ENCODE peak calls at places on chromosomes 4 and X, in nine cellular contexts. M is lung, J is SK-N-SH, E is kidney, S is Karpas-422, R is substantia nigra, A is upper lobe of right lung, I is WERI-Rb-1, V is neuronal stem cell. W is an unnamed sample.

GRCh38 chrX:72142094-72142843 is 10.6 kb upstream of the RTL5 start:
- DNase-seq in M (no peak), J (peak), E (no peak), S (peak), R (peak), A (no peak), I (peak), V (peak), W (no peak)

GRCh38 chr4:170978990-170979389 is 834.2 kb upstream of the GALNTL6 start:
- DNase-seq in M (no peak), J (no peak), E (no peak), S (no peak), R (no peak), A (no peak), I (no peak), V (no peak), W (no peak)

GRCh38 chr4:38049545-38050170 is 89.5 kb downstream of the PTTG2 start:
- DNase-seq in M (no peak), J (no peak), E (no peak), S (no peak), R (no peak), A (no peak), I (no peak), V (no peak), W (no peak)

GRCh38 chr4:173152104-173152503 is 16.5 kb upstream of the GALNT7 start:
- DNase-seq in M (no peak), J (no peak), E (no peak), S (no peak), R (peak), A (no peak), I (no peak), V (no peak), W (no peak)

GRCh38 chr4:25914670-25915358 is 794 bp downstream of the SMIM20 start:
- DNase-seq in M (no peak), J (peak), E (no peak), S (no peak), R (no peak), A (no peak), I (peak), V (no peak), W (no peak)

GRCh38 chrX:65127804-65128203 is 151.6 kb upstream of the ZC4H2 start:
- DNase-seq in M (no peak), J (no peak), E (no peak), S (no peak), R (no peak), A (no peak), I (no peak), V (no peak), W (no peak)

GRCh38 chr4:128451270-128451905 is 163.8 kb upstream of the PGRMC2 start:
- DNase-seq in M (no peak), J (no peak), E (no peak), S (peak), R (no peak), A (no peak), I (no peak), V (no peak), W (no peak)

GRCh38 chr4:76376534-76376933 is 44.4 kb downstream of the CCDC158 start:
- DNase-seq in M (no peak), J (no peak), E (no peak), S (no peak), R (no peak), A (no peak), I (no peak), V (no peak), W (no peak)

GRCh38 chr4:2813446-2814405 is 20.8 kb downstream of the SH3BP2 start:
- DNase-seq in M (no peak), J (no peak), E (no peak), S (peak), R (no peak), A (no peak), I (no peak), V (no peak), W (no peak)

GRCh38 chrX:136318166-136318565 is 17.4 kb downstream of the ADGRG4 start:
- DNase-seq in M (no peak), J (no peak), E (no peak), S (no peak), R (no peak), A (no peak), I (no peak), V (no peak), W (no peak)

GRCh38 chr4:83387922-83388676 is 53.5 kb upstream of the HPSE start:
- DNase-seq in M (no peak), J (no peak), E (no peak), S (peak), R (no peak), A (no peak), I (no peak), V (no peak), W (no peak)

GRCh38 chrX:21960569-21960968 is 20.1 kb downstream of the SMS start:
- DNase-seq in M (no peak), J (no peak), E (no peak), S (no peak), R (no peak), A (no peak), I (no peak), V (no peak), W (no peak)

GRCh38 chr4:86250006-86250405 is 109.8 kb downstream of the MAPK10 start:
- DNase-seq in M (no peak), J (no peak), E (no peak), S (no peak), R (no peak), A (no peak), I (no peak), V (no peak), W (no peak)

GRCh38 chr4:118939169-118939779 is 50.6 kb downstream of the SYNPO2 start:
- DNase-seq in M (no peak), J (no peak), E (no peak), S (no peak), R (no peak), A (no peak), I (no peak), V (no peak), W (peak)

GRCh38 chrX:67587946-67588624 is 44.3 kb downstream of the AR start:
- DNase-seq in M (no peak), J (no peak), E (no peak), S (no peak), R (no peak), A (no peak), I (no peak), V (no peak), W (peak)

GRCh38 chr4:155582971-155583437 is 83.6 kb upstream of the GUCY1A1 start:
- DNase-seq in M (no peak), J (no peak), E (no peak), S (peak), R (no peak), A (no peak), I (no peak), V (no peak), W (no peak)

GRCh38 chrX:3699841-3700381 is 13.5 kb downstream of the PRKX start:
- DNase-seq in M (no peak), J (no peak), E (no peak), S (peak), R (no peak), A (no peak), I (no peak), V (no peak), W (peak)

GRCh38 chr4:86307432-86307831 is 52.4 kb downstream of the MAPK10 start:
- DNase-seq in M (no peak), J (no peak), E (no peak), S (peak), R (no peak), A (no peak), I (no peak), V (no peak), W (no peak)

GRCh38 chr4:139890810-139891209 is 225.2 kb downstream of the MGST2 start:
- DNase-seq in M (no peak), J (no peak), E (no peak), S (no peak), R (no peak), A (no peak), I (no peak), V (no peak), W (no peak)

GRCh38 chr4:81131563-81131962 is 83.5 kb downstream of the PRKG2 start:
- DNase-seq in M (no peak), J (no peak), E (no peak), S (no peak), R (no peak), A (no peak), I (no peak), V (no peak), W (no peak)

GRCh38 chrX:38215141-38215540 is 5.5 kb downstream of the SRPX start:
- DNase-seq in M (no peak), J (no peak), E (no peak), S (no peak), R (no peak), A (no peak), I (no peak), V (no peak), W (no peak)

GRCh38 chr4:168885416-168885815 is 124.6 kb downstream of the CBR4 start:
- DNase-seq in M (no peak), J (no peak), E (no peak), S (no peak), R (no peak), A (no peak), I (no peak), V (no peak), W (no peak)

GRCh38 chr4:168887809-168888208 is 122.2 kb downstream of the CBR4 start:
- DNase-seq in M (no peak), J (no peak), E (no peak), S (no peak), R (no peak), A (no peak), I (no peak), V (no peak), W (no peak)

GRCh38 chr4:168884251-168885124 is 125.6 kb downstream of the CBR4 start:
- DNase-seq in M (no peak), J (no peak), E (no peak), S (no peak), R (no peak), A (no peak), I (no peak), V (no peak), W (no peak)

GRCh38 chr4:168888715-168889215 is 121.3 kb downstream of the CBR4 start:
- DNase-seq in M (no peak), J (no peak), E (no peak), S (no peak), R (no peak), A (no peak), I (no peak), V (no peak), W (no peak)

GRCh38 chr4:168886361-168886760 is 123.7 kb downstream of the CBR4 start:
- DNase-seq in M (no peak), J (no peak), E (no peak), S (no peak), R (no peak), A (no peak), I (no peak), V (no peak), W (no peak)
- H3K27ac ChIP-seq in M (no peak), J (peak), E (no peak), S (no peak), R (no peak), A (no peak), I (no peak), V (no peak), W (peak)

DNA sequence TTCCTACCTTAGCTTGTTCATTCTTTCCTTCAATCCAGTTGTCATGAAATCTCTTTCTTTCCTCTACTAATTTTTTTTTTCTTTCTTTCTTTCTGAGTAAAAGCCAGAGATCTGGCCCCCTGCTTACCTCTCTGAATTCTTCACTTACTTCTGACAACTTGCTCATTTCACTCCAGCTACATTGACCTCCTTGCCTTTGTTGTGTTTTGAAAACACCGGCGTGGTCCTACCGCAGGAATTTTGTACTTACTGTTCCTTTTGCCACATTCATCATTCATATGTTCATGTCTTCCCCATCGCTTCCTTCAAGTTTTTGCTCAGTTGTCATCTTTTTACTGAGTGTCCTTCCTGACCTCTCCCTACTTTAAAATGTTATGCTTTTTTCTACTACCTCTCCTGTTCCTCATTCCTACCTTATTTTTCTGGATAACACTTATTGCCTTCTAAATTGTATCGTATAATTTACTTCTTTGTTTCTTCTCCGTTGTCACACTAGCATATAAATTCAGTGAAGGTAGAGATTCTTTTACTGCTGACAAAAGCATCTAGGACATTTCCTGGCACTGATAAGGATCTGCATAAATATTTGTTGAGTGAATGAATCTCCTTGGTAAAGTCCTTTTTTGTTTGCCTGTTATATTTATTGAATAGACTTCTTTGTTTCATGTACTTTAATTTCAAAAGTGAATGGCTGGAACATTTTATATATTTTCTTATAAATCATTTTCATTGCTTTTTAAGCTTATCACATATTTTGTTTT is 74.4 kb downstream of the NFKB1 start:
- DNase-seq in M (no peak), J (no peak), E (no peak), S (no peak), R (no peak), A (no peak), I (no peak), V (no peak), W (no peak)
- H3K27ac ChIP-seq in M (no peak), J (no peak), E (no peak), S (no peak), R (no peak), A (no peak), I (no peak), V (no peak), W (no peak)

GRCh38 chr4:39097290-39097689 is 35.3 kb downstream of the KLHL5 start:
- DNase-seq in M (no peak), J (no peak), E (no peak), S (no peak), R (no peak), A (no peak), I (no peak), V (no peak), W (no peak)
- H3K27ac ChIP-seq in M (no peak), J (no peak), E (no peak), S (no peak), R (no peak), A (no peak), I (no peak), V (no peak), W (no peak)

GRCh38 chr4:48118081-48118480 is 16.0 kb downstream of the TXK start:
- DNase-seq in M (no peak), J (no peak), E (no peak), S (no peak), R (no peak), A (no peak), I (no peak), V (no peak), W (no peak)
- H3K27ac ChIP-seq in M (no peak), J (no peak), E (no peak), S (no peak), R (no peak), A (no peak), I (no peak), V (no peak), W (no peak)